ENCODE peak calls at places on chromosomes 5 and 9, in ten cellular contexts. One of them, this sample, is unnamed.

GRCh38 chr5:75885849-75886596 is 168.8 kb upstream of the POC5 start:
- DNase-seq in activated naive CD4-positive, alpha-beta T cell treated with anti-CD3 and anti-CD28 coated beads, Interleukin-2, amount 50 U/mL, for 72 hours: no peak
- DNase-seq in AG10803: no peak
- DNase-seq in Calu3: peak
- DNase-seq in AG04450: no peak
- DNase-seq in ELR: peak
- DNase-seq in neural crest cell: peak
- DNase-seq in activated CD4-positive, CD25-positive, alpha-beta regulatory T cell: no peak
- DNase-seq in heart right ventricle: no peak
- DNase-seq in endothelial cell: peak
- DNase-seq in this sample: no peak

GRCh38 chr9:126658964-126659555 is 45.3 kb downstream of the LMX1B start:
- DNase-seq in heart right ventricle: no peak
- DNase-seq in activated CD4-positive, CD25-positive, alpha-beta regulatory T cell: no peak
- DNase-seq in endothelial cell: no peak
- DNase-seq in AG10803: no peak
- DNase-seq in ELR: no peak
- DNase-seq in activated naive CD4-positive, alpha-beta T cell treated with anti-CD3 and anti-CD28 coated beads, Interleukin-2, amount 50 U/mL, for 72 hours: no peak
- DNase-seq in neural crest cell: no peak
- DNase-seq in Calu3: no peak
- DNase-seq in AG04450: no peak
- DNase-seq in this sample: no peak

GRCh38 chr5:93273176-93273575 is 307.8 kb downstream of the NR2F1-AS1 start:
- DNase-seq in endothelial cell: no peak
- DNase-seq in ELR: peak
- DNase-seq in heart right ventricle: no peak
- DNase-seq in AG10803: peak
- DNase-seq in activated naive CD4-positive, alpha-beta T cell treated with anti-CD3 and anti-CD28 coated beads, Interleukin-2, amount 50 U/mL, for 72 hours: no peak
- DNase-seq in Calu3: no peak
- DNase-seq in activated CD4-positive, CD25-positive, alpha-beta regulatory T cell: no peak
- DNase-seq in neural crest cell: no peak
- DNase-seq in AG04450: no peak
- DNase-seq in this sample: no peak

GRCh38 chr9:19119241-19119640 is 8.1 kb downstream of the PLIN2 start:
- DNase-seq in Calu3: no peak
- DNase-seq in activated CD4-positive, CD25-positive, alpha-beta regulatory T cell: no peak
- DNase-seq in AG04450: no peak
- DNase-seq in endothelial cell: no peak
- DNase-seq in ELR: no peak
- DNase-seq in AG10803: no peak
- DNase-seq in neural crest cell: no peak
- DNase-seq in heart right ventricle: no peak
- DNase-seq in activated naive CD4-positive, alpha-beta T cell treated with anti-CD3 and anti-CD28 coated beads, Interleukin-2, amount 50 U/mL, for 72 hours: no peak
- DNase-seq in this sample: no peak

GRCh38 chr9:77417570-77417969 is 230.6 kb downstream of the GNA14 start:
- DNase-seq in heart right ventricle: no peak
- DNase-seq in activated naive CD4-positive, alpha-beta T cell treated with anti-CD3 and anti-CD28 coated beads, Interleukin-2, amount 50 U/mL, for 72 hours: no peak
- DNase-seq in neural crest cell: no peak
- DNase-seq in AG04450: peak
- DNase-seq in endothelial cell: no peak
- DNase-seq in AG10803: peak
- DNase-seq in activated CD4-positive, CD25-positive, alpha-beta regulatory T cell: no peak
- DNase-seq in ELR: peak
- DNase-seq in Calu3: no peak
- DNase-seq in this sample: no peak

GRCh38 chr9:33676746-33677505 is 118.4 kb upstream of the PRSS3 start:
- DNase-seq in Calu3: no peak
- DNase-seq in ELR: peak
- DNase-seq in neural crest cell: peak
- DNase-seq in heart right ventricle: peak
- DNase-seq in endothelial cell: peak
- DNase-seq in activated CD4-positive, CD25-positive, alpha-beta regulatory T cell: no peak
- DNase-seq in AG10803: peak
- DNase-seq in activated naive CD4-positive, alpha-beta T cell treated with anti-CD3 and anti-CD28 coated beads, Interleukin-2, amount 50 U/mL, for 72 hours: no peak
- DNase-seq in AG04450: no peak
- DNase-seq in this sample: no peak

GRCh38 chr5:172441262-172441751 is 13.0 kb downstream of the SH3PXD2B start:
- DNase-seq in activated naive CD4-positive, alpha-beta T cell treated with anti-CD3 and anti-CD28 coated beads, Interleukin-2, amount 50 U/mL, for 72 hours: no peak
- DNase-seq in endothelial cell: no peak
- DNase-seq in AG04450: no peak
- DNase-seq in activated CD4-positive, CD25-positive, alpha-beta regulatory T cell: no peak
- DNase-seq in neural crest cell: no peak
- DNase-seq in ELR: no peak
- DNase-seq in Calu3: no peak
- DNase-seq in heart right ventricle: peak
- DNase-seq in AG10803: no peak
- DNase-seq in this sample: no peak

GRCh38 chr5:139658928-139659667 is 10.9 kb downstream of the CXXC5 start:
- DNase-seq in activated naive CD4-positive, alpha-beta T cell treated with anti-CD3 and anti-CD28 coated beads, Interleukin-2, amount 50 U/mL, for 72 hours: no peak
- DNase-seq in Calu3: no peak
- DNase-seq in heart right ventricle: peak
- DNase-seq in activated CD4-positive, CD25-positive, alpha-beta regulatory T cell: no peak
- DNase-seq in endothelial cell: peak
- DNase-seq in AG04450: no peak
- DNase-seq in AG10803: peak
- DNase-seq in ELR: peak
- DNase-seq in neural crest cell: no peak
- DNase-seq in this sample: peak

GRCh38 chr5:117652640-117653280 is 1078.1 kb upstream of the SEMA6A start:
- DNase-seq in activated CD4-positive, CD25-positive, alpha-beta regulatory T cell: no peak
- DNase-seq in endothelial cell: no peak
- DNase-seq in AG10803: no peak
- DNase-seq in heart right ventricle: no peak
- DNase-seq in ELR: no peak
- DNase-seq in AG04450: no peak
- DNase-seq in activated naive CD4-positive, alpha-beta T cell treated with anti-CD3 and anti-CD28 coated beads, Interleukin-2, amount 50 U/mL, for 72 hours: no peak
- DNase-seq in neural crest cell: no peak
- DNase-seq in Calu3: no peak
- DNase-seq in this sample: no peak

GRCh38 chr5:55897206-55897894 is 46.2 kb downstream of the IL31RA start:
- DNase-seq in activated CD4-positive, CD25-positive, alpha-beta regulatory T cell: no peak
- DNase-seq in AG10803: no peak
- DNase-seq in AG04450: no peak
- DNase-seq in activated naive CD4-positive, alpha-beta T cell treated with anti-CD3 and anti-CD28 coated beads, Interleukin-2, amount 50 U/mL, for 72 hours: no peak
- DNase-seq in Calu3: no peak
- DNase-seq in endothelial cell: no peak
- DNase-seq in heart right ventricle: no peak
- DNase-seq in ELR: no peak
- DNase-seq in neural crest cell: no peak
- DNase-seq in this sample: no peak

GRCh38 chr5:151805414-151806225 is 33.9 kb downstream of the G3BP1 start:
- DNase-seq in neural crest cell: no peak
- DNase-seq in AG04450: no peak
- DNase-seq in ELR: peak
- DNase-seq in AG10803: peak
- DNase-seq in endothelial cell: no peak
- DNase-seq in heart right ventricle: no peak
- DNase-seq in Calu3: no peak
- DNase-seq in activated naive CD4-positive, alpha-beta T cell treated with anti-CD3 and anti-CD28 coated beads, Interleukin-2, amount 50 U/mL, for 72 hours: no peak
- DNase-seq in activated CD4-positive, CD25-positive, alpha-beta regulatory T cell: no peak
- DNase-seq in this sample: no peak

GRCh38 chr5:96199713-96200183 is 233.3 kb downstream of the PCSK1 start:
- DNase-seq in AG04450: no peak
- DNase-seq in endothelial cell: no peak
- DNase-seq in heart right ventricle: no peak
- DNase-seq in activated naive CD4-positive, alpha-beta T cell treated with anti-CD3 and anti-CD28 coated beads, Interleukin-2, amount 50 U/mL, for 72 hours: no peak
- DNase-seq in ELR: no peak
- DNase-seq in activated CD4-positive, CD25-positive, alpha-beta regulatory T cell: no peak
- DNase-seq in AG10803: no peak
- DNase-seq in Calu3: peak
- DNase-seq in neural crest cell: no peak
- DNase-seq in this sample: no peak

GRCh38 chr5:53239301-53239990 is 129.9 kb upstream of the MOCS2 start:
- DNase-seq in neural crest cell: no peak
- DNase-seq in AG04450: no peak
- DNase-seq in Calu3: no peak
- DNase-seq in AG10803: no peak
- DNase-seq in ELR: no peak
- DNase-seq in heart right ventricle: no peak
- DNase-seq in endothelial cell: no peak
- DNase-seq in activated naive CD4-positive, alpha-beta T cell treated with anti-CD3 and anti-CD28 coated beads, Interleukin-2, amount 50 U/mL, for 72 hours: no peak
- DNase-seq in activated CD4-positive, CD25-positive, alpha-beta regulatory T cell: no peak
- DNase-seq in this sample: no peak

GRCh38 chr9:132826576-132827365 is 51.3 kb downstream of the AK8 start:
- DNase-seq in AG04450: no peak
- DNase-seq in AG10803: no peak
- DNase-seq in ELR: no peak
- DNase-seq in neural crest cell: no peak
- DNase-seq in endothelial cell: no peak
- DNase-seq in activated CD4-positive, CD25-positive, alpha-beta regulatory T cell: no peak
- DNase-seq in activated naive CD4-positive, alpha-beta T cell treated with anti-CD3 and anti-CD28 coated beads, Interleukin-2, amount 50 U/mL, for 72 hours: no peak
- DNase-seq in heart right ventricle: no peak
- DNase-seq in Calu3: no peak
- DNase-seq in this sample: no peak

GRCh38 chr9:14652729-14653377 is 40.4 kb downstream of the ZDHHC21 start:
- DNase-seq in AG04450: no peak
- DNase-seq in neural crest cell: no peak
- DNase-seq in heart right ventricle: no peak
- DNase-seq in ELR: peak
- DNase-seq in Calu3: no peak
- DNase-seq in endothelial cell: no peak
- DNase-seq in activated CD4-positive, CD25-positive, alpha-beta regulatory T cell: no peak
- DNase-seq in activated naive CD4-positive, alpha-beta T cell treated with anti-CD3 and anti-CD28 coated beads, Interleukin-2, amount 50 U/mL, for 72 hours: no peak
- DNase-seq in AG10803: no peak
- DNase-seq in this sample: no peak

GRCh38 chr9:95507456-95508241 is 9.1 kb downstream of the PTCH1 start:
- DNase-seq in neural crest cell: peak
- DNase-seq in activated naive CD4-positive, alpha-beta T cell treated with anti-CD3 and anti-CD28 coated beads, Interleukin-2, amount 50 U/mL, for 72 hours: no peak
- DNase-seq in activated CD4-positive, CD25-positive, alpha-beta regulatory T cell: no peak
- DNase-seq in endothelial cell: peak
- DNase-seq in AG10803: peak
- DNase-seq in Calu3: peak
- DNase-seq in heart right ventricle: peak
- DNase-seq in AG04450: no peak
- DNase-seq in ELR: peak
- DNase-seq in this sample: peak

GRCh38 chr5:38922199-38922598 is 76.4 kb downstream of the OSMR start:
- DNase-seq in heart right ventricle: peak
- DNase-seq in activated naive CD4-positive, alpha-beta T cell treated with anti-CD3 and anti-CD28 coated beads, Interleukin-2, amount 50 U/mL, for 72 hours: no peak
- DNase-seq in AG10803: peak
- DNase-seq in neural crest cell: peak
- DNase-seq in AG04450: peak
- DNase-seq in Calu3: peak
- DNase-seq in endothelial cell: peak
- DNase-seq in ELR: peak
- DNase-seq in activated CD4-positive, CD25-positive, alpha-beta regulatory T cell: no peak
- DNase-seq in this sample: no peak

GRCh38 chr5:77210091-77211012 is at the start of gene PDE8B:
- DNase-seq in AG04450: no peak
- DNase-seq in neural crest cell: no peak
- DNase-seq in heart right ventricle: peak
- DNase-seq in activated CD4-positive, CD25-positive, alpha-beta regulatory T cell: no peak
- DNase-seq in activated naive CD4-positive, alpha-beta T cell treated with anti-CD3 and anti-CD28 coated beads, Interleukin-2, amount 50 U/mL, for 72 hours: no peak
- DNase-seq in AG10803: no peak
- DNase-seq in endothelial cell: no peak
- DNase-seq in Calu3: peak
- DNase-seq in ELR: peak
- DNase-seq in this sample: no peak

GRCh38 chr5:111762895-111763294 is 5.9 kb upstream of the NREP start:
- DNase-seq in heart right ventricle: no peak
- DNase-seq in AG10803: no peak
- DNase-seq in neural crest cell: no peak
- DNase-seq in AG04450: no peak
- DNase-seq in ELR: no peak
- DNase-seq in endothelial cell: no peak
- DNase-seq in activated naive CD4-positive, alpha-beta T cell treated with anti-CD3 and anti-CD28 coated beads, Interleukin-2, amount 50 U/mL, for 72 hours: no peak
- DNase-seq in Calu3: no peak
- DNase-seq in activated CD4-positive, CD25-positive, alpha-beta regulatory T cell: no peak
- DNase-seq in this sample: no peak

GRCh38 chr9:83199240-83199639 is 136.3 kb upstream of the RASEF start:
- DNase-seq in activated CD4-positive, CD25-positive, alpha-beta regulatory T cell: no peak
- DNase-seq in activated naive CD4-positive, alpha-beta T cell treated with anti-CD3 and anti-CD28 coated beads, Interleukin-2, amount 50 U/mL, for 72 hours: no peak
- DNase-seq in neural crest cell: peak
- DNase-seq in ELR: peak
- DNase-seq in AG04450: no peak
- DNase-seq in endothelial cell: peak
- DNase-seq in heart right ventricle: no peak
- DNase-seq in Calu3: peak
- DNase-seq in AG10803: peak
- DNase-seq in this sample: no peak

GRCh38 chr5:32123058-32123805 is 50.9 kb downstream of the GOLPH3 start:
- DNase-seq in ELR: no peak
- DNase-seq in neural crest cell: no peak
- DNase-seq in endothelial cell: no peak
- DNase-seq in Calu3: no peak
- DNase-seq in activated naive CD4-positive, alpha-beta T cell treated with anti-CD3 and anti-CD28 coated beads, Interleukin-2, amount 50 U/mL, for 72 hours: no peak
- DNase-seq in heart right ventricle: no peak
- DNase-seq in activated CD4-positive, CD25-positive, alpha-beta regulatory T cell: no peak
- DNase-seq in AG10803: no peak
- DNase-seq in AG04450: no peak
- DNase-seq in this sample: no peak

GRCh38 chr9:4955836-4956235 is 29.2 kb upstream of the JAK2 start:
- DNase-seq in AG10803: no peak
- DNase-seq in ELR: peak
- DNase-seq in heart right ventricle: no peak
- DNase-seq in activated CD4-positive, CD25-positive, alpha-beta regulatory T cell: no peak
- DNase-seq in activated naive CD4-positive, alpha-beta T cell treated with anti-CD3 and anti-CD28 coated beads, Interleukin-2, amount 50 U/mL, for 72 hours: no peak
- DNase-seq in AG04450: no peak
- DNase-seq in endothelial cell: no peak
- DNase-seq in neural crest cell: no peak
- DNase-seq in Calu3: no peak
- DNase-seq in this sample: no peak

GRCh38 chr5:10557747-10558295 is 6.0 kb upstream of the ANKRD33B start:
- DNase-seq in activated naive CD4-positive, alpha-beta T cell treated with anti-CD3 and anti-CD28 coated beads, Interleukin-2, amount 50 U/mL, for 72 hours: no peak
- DNase-seq in Calu3: no peak
- DNase-seq in heart right ventricle: no peak
- DNase-seq in AG04450: no peak
- DNase-seq in ELR: no peak
- DNase-seq in AG10803: peak
- DNase-seq in activated CD4-positive, CD25-positive, alpha-beta regulatory T cell: no peak
- DNase-seq in neural crest cell: no peak
- DNase-seq in endothelial cell: no peak
- DNase-seq in this sample: no peak

GRCh38 chr9:96169488-96169887 is 132.5 kb downstream of the HSD17B3 start:
- DNase-seq in endothelial cell: peak
- DNase-seq in heart right ventricle: peak
- DNase-seq in ELR: peak
- DNase-seq in AG10803: peak
- DNase-seq in Calu3: peak
- DNase-seq in activated naive CD4-positive, alpha-beta T cell treated with anti-CD3 and anti-CD28 coated beads, Interleukin-2, amount 50 U/mL, for 72 hours: no peak
- DNase-seq in activated CD4-positive, CD25-positive, alpha-beta regulatory T cell: no peak
- DNase-seq in AG04450: no peak
- DNase-seq in neural crest cell: peak
- DNase-seq in this sample: no peak

GRCh38 chr5:59021286-59021673 is 438.4 kb downstream of the RAB3C start:
- DNase-seq in ELR: no peak
- DNase-seq in activated CD4-positive, CD25-positive, alpha-beta regulatory T cell: no peak
- DNase-seq in AG04450: no peak
- DNase-seq in activated naive CD4-positive, alpha-beta T cell treated with anti-CD3 and anti-CD28 coated beads, Interleukin-2, amount 50 U/mL, for 72 hours: no peak
- DNase-seq in Calu3: no peak
- DNase-seq in AG10803: no peak
- DNase-seq in neural crest cell: no peak
- DNase-seq in heart right ventricle: no peak
- DNase-seq in endothelial cell: no peak
- DNase-seq in this sample: no peak

GRCh38 chr5:132052520-132052919 is 7.9 kb upstream of the IL3 start:
- DNase-seq in heart right ventricle: no peak
- DNase-seq in neural crest cell: no peak
- DNase-seq in AG04450: no peak
- DNase-seq in activated naive CD4-positive, alpha-beta T cell treated with anti-CD3 and anti-CD28 coated beads, Interleukin-2, amount 50 U/mL, for 72 hours: peak
- DNase-seq in endothelial cell: no peak
- DNase-seq in activated CD4-positive, CD25-positive, alpha-beta regulatory T cell: no peak
- DNase-seq in ELR: no peak
- DNase-seq in AG10803: no peak
- DNase-seq in Calu3: no peak
- DNase-seq in this sample: no peak

GRCh38 chr9:114678847-114679246 is 3.1 kb downstream of the TEX48 start:
- DNase-seq in ELR: peak
- DNase-seq in activated naive CD4-positive, alpha-beta T cell treated with anti-CD3 and anti-CD28 coated beads, Interleukin-2, amount 50 U/mL, for 72 hours: no peak
- DNase-seq in neural crest cell: no peak
- DNase-seq in AG04450: no peak
- DNase-seq in Calu3: no peak
- DNase-seq in activated CD4-positive, CD25-positive, alpha-beta regulatory T cell: no peak
- DNase-seq in AG10803: no peak
- DNase-seq in heart right ventricle: no peak
- DNase-seq in endothelial cell: no peak
- DNase-seq in this sample: no peak

GRCh38 chr5:156219483-156219882 is 107.5 kb upstream of the SGCD start:
- DNase-seq in heart right ventricle: no peak
- DNase-seq in activated naive CD4-positive, alpha-beta T cell treated with anti-CD3 and anti-CD28 coated beads, Interleukin-2, amount 50 U/mL, for 72 hours: no peak
- DNase-seq in endothelial cell: no peak
- DNase-seq in Calu3: no peak
- DNase-seq in ELR: no peak
- DNase-seq in activated CD4-positive, CD25-positive, alpha-beta regulatory T cell: no peak
- DNase-seq in neural crest cell: no peak
- DNase-seq in AG04450: no peak
- DNase-seq in AG10803: no peak
- DNase-seq in this sample: no peak

This sample was measured in ascending aorta.